ENCODE peak calls at places on chromosomes 5 and 9, in five cellular contexts. N, T, D, X and J are unnamed samples. For H3K4me1, the result is how much of the 10 kb centered on the place peaks cover.

GRCh38 chr5:129474544-129474943 is 14.4 kb downstream of the ADAMTS19 start:
- DNase-seq in N (no peak), T (no peak), D (no peak), X (no peak), J (no peak)

GRCh38 chr5:172420215-172420934 is 34.0 kb downstream of the SH3PXD2B start:
- DNase-seq in N (peak), T (peak), D (peak), X (no peak), J (peak)

GRCh38 chr5:80230269-80230992 is 25.4 kb downstream of the SERINC5 start:
- DNase-seq in N (no peak), T (no peak), D (no peak), X (no peak), J (no peak)

GRCh38 chr5:122421379-122422081 is 109.5 kb downstream of the SNCAIP start:
- DNase-seq in N (no peak), T (no peak), D (no peak), X (no peak), J (no peak)

GRCh38 chr5:7714119-7714518 is 136.8 kb downstream of the CFAP90 start:
- DNase-seq in N (no peak), T (no peak), D (peak), X (no peak), J (no peak)

GRCh38 chr5:124234022-124234899 is 512.2 kb downstream of the ZNF608 start:
- DNase-seq in N (no peak), T (no peak), D (no peak), X (no peak), J (no peak)

GRCh38 chr9:135077497-135078200 is 9.8 kb upstream of the OLFM1 start:
- DNase-seq in N (no peak), T (peak), D (peak), X (no peak), J (no peak)

GRCh38 chr9:80175286-80175906 is 603.6 kb downstream of the TLE4 start:
- DNase-seq in N (no peak), T (no peak), D (peak), X (no peak), J (no peak)

GRCh38 chr9:132878695-132879064 is at the start of gene SPACA9:
- DNase-seq in N (peak), T (peak), D (peak), X (peak), J (peak)

GRCh38 chr9:70496244-70496643 is 81.8 kb upstream of the KLF9 start:
- DNase-seq in N (no peak), T (no peak), D (no peak), X (no peak), J (no peak)

GRCh38 chr9:106419737-106420136 is 443.2 kb upstream of the ZNF462 start:
- DNase-seq in N (no peak), T (no peak), D (no peak), X (no peak), J (no peak)

GRCh38 chr5:112228672-112229071 is 190.4 kb downstream of the EPB41L4A start:
- DNase-seq in N (peak), T (peak), D (peak), X (no peak), J (peak)

GRCh38 chr5:56410696-56411095 is 177.6 kb upstream of the ANKRD55 start:
- DNase-seq in N (no peak), T (no peak), D (no peak), X (no peak), J (no peak)

GRCh38 chr5:1312206-1312605 is 17.3 kb upstream of the TERT start:
- DNase-seq in N (no peak), T (peak), D (no peak), X (peak), J (no peak)

GRCh38 chr5:141846031-141846430 is 32.2 kb downstream of the PCDH1 start:
- DNase-seq in N (peak), T (peak), D (peak), X (no peak), J (peak)

GRCh38 chr9:20989923-20990341 is 41.5 kb downstream of the HACD4 start:
- DNase-seq in N (peak), T (no peak), D (no peak), X (no peak), J (peak)

GRCh38 chr9:130688070-130688469 is 5.5 kb upstream of the EXOSC2 start:
- DNase-seq in N (no peak), T (no peak), D (no peak), X (no peak), J (no peak)

GRCh38 chr5:142862585-142862984 is 92.4 kb downstream of the ARHGAP26 start:
- DNase-seq in N (no peak), T (no peak), D (peak), X (no peak), J (no peak)

GRCh38 chr5:150603052-150603451 is 37.4 kb upstream of the SYNPO start:
- DNase-seq in N (no peak), T (no peak), D (no peak), X (no peak), J (no peak)

GRCh38 chr9:33950371-33950770 is 98.3 kb downstream of the UBAP2 start:
- DNase-seq in N (no peak), T (no peak), D (no peak), X (no peak), J (no peak)

GRCh38 chr5:110817437-110817836 is 78.6 kb downstream of the SLC25A46 start:
- DNase-seq in N (no peak), T (no peak), D (peak), X (no peak), J (no peak)

GRCh38 chr9:98104445-98104881 is 14.6 kb downstream of the TRIM14 start:
- DNase-seq in N (no peak), T (peak), D (no peak), X (no peak), J (no peak)

GRCh38 chr9:28774433-28775029 is 1201.2 kb upstream of the C9orf72 start:
- DNase-seq in N (no peak), T (no peak), D (peak), X (no peak), J (no peak)

GRCh38 chr5:102823441-102823874 is 68.4 kb downstream of the PAM start:
- DNase-seq in N (no peak), T (no peak), D (peak), X (no peak), J (no peak)

GRCh38 chr9:2344436-2344835 is 277.2 kb upstream of the VLDLR start:
- DNase-seq in N (no peak), T (no peak), D (no peak), X (no peak), J (no peak)

GRCh38 chr5:10538789-10539684 is 24.8 kb upstream of the ANKRD33B start:
- DNase-seq in N (no peak), T (no peak), D (no peak), X (no peak), J (no peak)

GRCh38 chr5:75331-76320 is 16.3 kb upstream of the PLEKHG4B start:
- DNase-seq in N (no peak), T (no peak), D (no peak), X (no peak), J (no peak)

GRCh38 chr5:95647886-95648860 is 1.6 kb downstream of the RFESD start:
- DNase-seq in N (no peak), T (no peak), D (no peak), X (no peak), J (no peak)

GRCh38 chr5:174045470-174046025 is at the start of gene NSG2:
- DNase-seq in N (peak), T (peak), D (peak), X (no peak), J (peak)

GRCh38 chr5:149317281-149318048 is 27.8 kb upstream of the GRPEL2 start:
- DNase-seq in N (no peak), T (peak), D (peak), X (peak), J (no peak)

GRCh38 chr5:67160985-67161384 is 35.6 kb downstream of the CD180 start:
- DNase-seq in N (no peak), T (no peak), D (peak), X (no peak), J (no peak)

GRCh38 chr5:109703827-109704226 is 14.1 kb downstream of the MAN2A1 start:
- DNase-seq in N (no peak), T (no peak), D (peak), X (no peak), J (no peak)

GRCh38 chr5:145931718-145932117 is 4.7 kb upstream of the SH3RF2 start:
- DNase-seq in N (no peak), T (no peak), D (peak), X (no peak), J (no peak)
- H3K4me3 ChIP-seq in N (no peak), T (no peak), D (no peak), X (no peak), J (no peak)

GRCh38 chr9:16813838-16814237 is 56.6 kb downstream of the BNC2 start:
- DNase-seq in N (no peak), T (no peak), D (no peak), X (no peak), J (no peak)

GRCh38 chr9:16811987-16812685 is 58.3 kb downstream of the BNC2 start:
- DNase-seq in N (no peak), T (no peak), D (no peak), X (no peak), J (no peak)

GRCh38 chr9:16815042-16815441 is 55.4 kb downstream of the BNC2 start:
- DNase-seq in N (no peak), T (no peak), D (no peak), X (no peak), J (no peak)

GRCh38 chr9:16806674-16807073 is 63.8 kb downstream of the BNC2 start:
- DNase-seq in N (no peak), T (no peak), D (no peak), X (no peak), J (no peak)

GRCh38 chr9:16809912-16810610 is 60.4 kb downstream of the BNC2 start:
- DNase-seq in N (no peak), T (peak), D (no peak), X (no peak), J (no peak)
- H3K4me1 ChIP-seq in N (under half), T (under half), D (under half), X (under half), J (under half)

GRCh38 chr9:105331160-105331559 is 86.7 kb downstream of the SLC44A1 start:
- DNase-seq in N (no peak), T (no peak), D (no peak), X (no peak), J (no peak)
- H3K27ac ChIP-seq in N (no peak), T (no peak), D (no peak), X (no peak), J (no peak)

DNA sequence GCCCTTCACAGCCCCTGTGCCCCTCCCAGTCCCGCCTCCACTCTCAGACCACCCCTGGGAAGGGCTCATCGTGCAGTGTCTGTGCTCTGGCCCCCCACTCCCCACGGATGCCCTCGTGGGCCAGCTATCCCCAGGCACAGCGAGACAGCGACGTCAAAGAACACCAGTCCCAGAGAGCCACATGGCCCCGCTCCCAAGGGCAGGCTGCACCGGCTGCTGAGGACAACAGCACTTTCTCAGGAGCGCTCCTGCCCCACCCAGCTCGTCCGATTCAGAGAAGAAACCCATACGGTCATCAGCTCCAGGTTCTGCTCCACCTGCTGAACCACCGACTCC is 4.8 kb upstream of the SNAPC4 start:
- DNase-seq in N (no peak), T (no peak), D (no peak), X (no peak), J (no peak)
- H3K4me3 ChIP-seq in N (no peak), T (no peak), D (no peak), X (no peak), J (no peak)

GRCh38 chr5:35668794-35669193 is 51.1 kb downstream of the SPEF2 start:
- DNase-seq in N (no peak), T (no peak), D (no peak), X (no peak), J (no peak)

GRCh38 chr5:35671516-35671915 is 53.9 kb downstream of the SPEF2 start:
- DNase-seq in N (no peak), T (no peak), D (no peak), X (no peak), J (no peak)

GRCh38 chr5:35665066-35665465 is 47.4 kb downstream of the SPEF2 start:
- DNase-seq in N (no peak), T (no peak), D (no peak), X (no peak), J (no peak)

GRCh38 chr5:35664584-35664983 is 46.9 kb downstream of the SPEF2 start:
- DNase-seq in N (no peak), T (no peak), D (no peak), X (no peak), J (no peak)

GRCh38 chr5:35668320-35668719 is 50.7 kb downstream of the SPEF2 start:
- DNase-seq in N (no peak), T (no peak), D (no peak), X (no peak), J (no peak)
- H3K4me1 ChIP-seq in N (under half), T (under half), D (under half), X (under half), J (under half)

GRCh38 chr5:151673421-151673820 is 13.3 kb downstream of the SPARC start:
- DNase-seq in N (no peak), T (no peak), D (no peak), X (no peak), J (no peak)

GRCh38 chr5:151670074-151670686 is 16.5 kb downstream of the SPARC start:
- DNase-seq in N (no peak), T (no peak), D (no peak), X (no peak), J (no peak)

GRCh38 chr5:151671979-151672378 is 14.7 kb downstream of the SPARC start:
- DNase-seq in N (peak), T (no peak), D (peak), X (no peak), J (peak)

GRCh38 chr5:151667083-151667482 is 19.6 kb downstream of the SPARC start:
- DNase-seq in N (no peak), T (no peak), D (no peak), X (no peak), J (no peak)

DNA sequence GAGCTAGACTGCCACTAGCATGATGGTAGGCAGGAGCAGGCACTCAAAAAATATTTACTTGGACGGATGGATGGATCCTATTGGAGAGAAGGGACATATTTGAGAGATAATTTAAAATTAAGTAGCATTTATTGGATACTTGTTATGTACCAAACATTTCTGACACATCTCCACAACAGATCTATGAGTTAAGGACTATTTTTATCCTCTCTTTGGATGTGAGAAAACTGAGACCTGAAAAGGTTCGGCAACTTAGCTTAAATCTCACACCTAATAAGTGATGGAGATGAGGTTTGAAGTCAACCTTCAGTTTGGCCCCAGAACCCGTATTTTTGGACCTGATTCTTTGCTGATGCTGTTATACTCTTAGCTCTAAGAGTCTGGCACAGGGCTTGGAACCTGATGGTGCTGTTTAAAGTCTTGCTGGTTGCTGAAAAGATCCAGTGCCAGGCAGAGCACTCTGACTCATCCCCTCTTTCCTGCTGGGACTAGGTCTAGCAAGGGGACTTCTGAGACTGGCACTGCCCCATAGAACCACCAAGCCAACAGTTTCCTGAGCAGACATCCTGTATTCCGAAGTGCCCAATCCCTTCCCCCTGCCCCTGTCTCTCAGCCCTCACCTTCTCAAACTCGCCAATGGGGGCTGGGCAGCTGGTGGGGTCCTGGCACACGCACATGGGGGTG is 15.6 kb downstream of the SPARC start:
- DNase-seq in N (no peak), T (no peak), D (peak), X (no peak), J (no peak)
- H3K27ac ChIP-seq in N (peak), T (no peak), D (peak), X (no peak), J (peak)

DNA sequence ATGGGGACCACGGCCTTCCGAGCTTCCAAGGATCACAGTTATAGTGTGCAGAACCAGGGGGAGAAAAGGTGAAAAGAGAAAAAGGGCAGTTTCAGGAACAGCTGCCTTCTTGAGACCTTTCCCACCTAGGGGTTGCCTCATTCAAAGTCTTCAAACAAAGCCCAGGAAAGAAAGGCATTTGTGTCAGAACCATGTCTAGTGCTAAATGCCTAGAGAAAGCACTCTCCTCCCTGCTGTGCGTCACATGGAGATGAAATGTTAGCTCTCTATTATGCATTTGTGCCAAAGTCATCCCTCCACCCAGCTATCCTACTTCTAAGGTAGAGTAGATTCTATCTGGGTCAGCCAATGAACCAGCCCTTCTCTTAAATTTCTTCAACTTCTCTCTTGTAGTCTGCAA is 1037.3 kb upstream of the WWC1 start:
- DNase-seq in N (no peak), T (peak), D (no peak), X (no peak), J (no peak)
- H3K4me3 ChIP-seq in N (no peak), T (no peak), D (no peak), X (no peak), J (no peak)

GRCh38 chr9:93468763-93469456 is 15.5 kb upstream of the FAM120AOS start:
- DNase-seq in N (peak), T (peak), D (peak), X (no peak), J (no peak)
- H3K4me1 ChIP-seq in N (half or more), T (under half), D (under half), X (half or more), J (half or more)

DNA sequence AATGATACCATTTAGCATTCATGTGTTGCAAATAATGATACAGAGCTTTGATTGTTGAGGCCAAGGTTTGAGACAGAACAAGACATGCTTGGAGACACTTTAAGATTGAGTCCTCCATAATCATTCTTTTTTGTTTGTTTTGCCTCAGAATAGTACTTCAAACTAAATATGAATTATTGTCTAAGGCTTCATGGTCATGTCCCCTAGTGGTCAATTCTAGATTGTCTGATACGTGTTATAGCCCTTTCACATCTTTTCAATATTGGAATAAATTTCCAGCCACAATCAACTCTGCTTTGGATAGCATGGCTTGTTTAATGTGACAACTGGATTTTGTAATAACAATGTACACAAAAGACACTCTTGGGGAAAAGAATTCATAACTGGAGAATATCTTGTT is 64.2 kb downstream of the PRLR start:
- DNase-seq in N (no peak), T (no peak), D (no peak), X (no peak), J (no peak)
- H3K27ac ChIP-seq in N (no peak), T (no peak), D (no peak), X (no peak), J (no peak)

GRCh38 chr9:969693-970309 is 6.7 kb upstream of the DMRT3 start:
- DNase-seq in N (no peak), T (peak), D (no peak), X (no peak), J (no peak)

GRCh38 chr9:969310-969692 is 7.2 kb upstream of the DMRT3 start:
- DNase-seq in N (no peak), T (no peak), D (no peak), X (no peak), J (no peak)

GRCh38 chr9:967436-967835 is 9.0 kb upstream of the DMRT3 start:
- DNase-seq in N (no peak), T (peak), D (no peak), X (no peak), J (no peak)

GRCh38 chr9:966936-967335 is 9.5 kb upstream of the DMRT3 start:
- DNase-seq in N (no peak), T (no peak), D (no peak), X (no peak), J (no peak)

DNA sequence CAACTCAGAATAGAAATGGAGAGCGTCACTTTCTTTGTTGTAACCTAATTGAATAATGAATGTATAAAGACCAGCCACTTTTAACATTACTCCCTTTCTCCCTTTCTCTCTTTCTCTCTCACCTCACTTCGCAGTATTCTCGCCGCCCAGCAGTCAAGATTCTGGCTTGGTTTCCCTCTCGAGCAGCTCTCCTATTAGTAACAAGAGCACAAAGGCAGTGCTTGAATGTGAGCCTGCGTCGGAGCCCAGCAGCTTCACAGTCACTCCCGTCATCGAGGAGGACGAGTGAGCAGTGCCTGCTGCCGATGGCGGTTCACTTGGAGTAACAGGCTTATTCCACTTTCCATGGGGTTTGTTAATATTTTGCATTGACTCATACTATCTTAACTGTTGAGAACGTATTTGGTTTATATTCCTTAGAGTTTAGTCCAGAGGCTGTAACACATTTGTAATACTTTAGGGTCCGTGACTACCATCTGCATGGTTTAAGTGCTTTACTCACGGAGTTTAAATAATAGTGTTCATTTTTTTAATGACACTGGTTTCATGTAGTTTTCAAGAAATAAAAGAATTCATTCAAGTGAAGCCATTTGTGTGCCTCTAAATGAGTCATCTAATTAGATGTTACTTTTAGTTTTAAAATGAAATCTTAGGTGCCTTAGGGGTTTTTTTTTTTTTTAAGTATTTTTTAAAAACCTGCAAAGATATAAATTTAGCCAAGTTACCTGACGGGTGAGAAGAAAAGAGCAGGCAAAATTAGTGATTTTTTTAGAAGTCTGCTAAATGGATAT is 8.4 kb upstream of the DMRT3 start:
- DNase-seq in N (no peak), T (peak), D (peak), X (no peak), J (no peak)
- H3K4me3 ChIP-seq in N (no peak), T (no peak), D (no peak), X (no peak), J (no peak)